ENCODE peak calls at places on chromosomes 11 and 22, in six cellular contexts. E is H1, B is K562, T is HCT116, C is GM12878, U is HepG2. F is an unnamed sample.

GRCh38 chr22:23457586-23457985 is 122.5 kb downstream of the IGLL1 start:
- DNase-seq in C (no peak), U (no peak), T (no peak), B (peak), E (no peak), F (no peak)

GRCh38 chr11:65695459-65696241 is 16.4 kb upstream of the KAT5 start:
- DNase-seq in B (no peak), T (peak), C (no peak), U (peak), E (no peak), F (peak)

GRCh38 chr22:32144875-32145274 is 14.2 kb downstream of the C22orf42 start:
- DNase-seq in B (no peak), E (no peak), U (no peak), C (no peak), T (no peak), F (no peak)

GRCh38 chr11:14136561-14136960 is 174.0 kb downstream of the SPON1 start:
- DNase-seq in T (no peak), B (no peak), U (no peak), C (no peak), E (no peak), F (no peak)

GRCh38 chr11:114263510-114264170 is 32.6 kb upstream of the NNMT start:
- DNase-seq in B (no peak), T (no peak), E (no peak), U (no peak), C (no peak), F (no peak)

GRCh38 chr11:72683782-72684200 is 9.6 kb upstream of the PDE2A start:
- DNase-seq in E (peak), T (no peak), U (peak), B (peak), C (no peak), F (peak)

GRCh38 chr11:36253238-36253637 is 36.0 kb downstream of the COMMD9 start:
- DNase-seq in T (no peak), U (no peak), E (no peak), B (no peak), C (no peak), F (no peak)

GRCh38 chr22:35363571-35364086 is 17.3 kb upstream of the HMOX1 start:
- DNase-seq in E (no peak), C (no peak), U (no peak), B (no peak), T (no peak), F (no peak)

GRCh38 chr22:11627798-11628650 is 3900.0 kb upstream of the OR11H1 start:
- DNase-seq in B (no peak), E (no peak), T (no peak), C (no peak), U (no peak), F (no peak)

GRCh38 chr11:86676533-86677154 is 4.2 kb upstream of the ME3 start:
- DNase-seq in C (no peak), U (peak), B (peak), E (peak), T (peak), F (no peak)

GRCh38 chr22:42937164-42937854 is 77.6 kb downstream of the PACSIN2 start:
- DNase-seq in T (peak), C (no peak), E (no peak), U (no peak), B (peak), F (no peak)

DNA sequence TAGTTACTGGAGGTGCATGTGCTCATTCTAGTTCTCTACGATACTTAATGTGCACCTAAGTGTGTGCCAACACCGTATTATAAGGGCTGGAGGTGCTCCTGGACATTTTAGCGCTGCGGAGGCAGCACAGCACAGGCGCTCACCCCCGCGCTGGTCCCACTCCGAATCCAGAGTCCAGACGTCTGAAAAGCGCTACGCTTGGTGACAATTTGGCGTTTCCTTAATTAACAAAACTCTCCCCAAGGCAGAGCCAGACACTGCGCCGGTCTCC is 1.3 kb downstream of the WT1 start:
- DNase-seq in T (no peak), E (no peak), B (no peak), C (no peak), U (no peak), F (no peak)
- TF ChIP-seq EZH2 in T (no peak), E (no peak), B (no peak), C (no peak), U (no peak), F (no peak)

GRCh38 chr11:788009-788640 is 1.8 kb downstream of the CEND1 start:
- DNase-seq in U (no peak), T (no peak), E (no peak), C (no peak), B (no peak), F (no peak)

GRCh38 chr11:790721-791564 is 1.1 kb upstream of the CEND1 start:
- DNase-seq in E (peak), B (no peak), T (no peak), C (no peak), U (no peak), F (no peak)

GRCh38 chr11:791658-792534 is 2.0 kb upstream of the CEND1 start:
- DNase-seq in U (no peak), T (no peak), C (no peak), E (no peak), B (no peak), F (no peak)

GRCh38 chr11:788953-789940 is 643 bp downstream of the CEND1 start:
- DNase-seq in T (no peak), C (no peak), E (no peak), U (no peak), B (no peak), F (no peak)

DNA sequence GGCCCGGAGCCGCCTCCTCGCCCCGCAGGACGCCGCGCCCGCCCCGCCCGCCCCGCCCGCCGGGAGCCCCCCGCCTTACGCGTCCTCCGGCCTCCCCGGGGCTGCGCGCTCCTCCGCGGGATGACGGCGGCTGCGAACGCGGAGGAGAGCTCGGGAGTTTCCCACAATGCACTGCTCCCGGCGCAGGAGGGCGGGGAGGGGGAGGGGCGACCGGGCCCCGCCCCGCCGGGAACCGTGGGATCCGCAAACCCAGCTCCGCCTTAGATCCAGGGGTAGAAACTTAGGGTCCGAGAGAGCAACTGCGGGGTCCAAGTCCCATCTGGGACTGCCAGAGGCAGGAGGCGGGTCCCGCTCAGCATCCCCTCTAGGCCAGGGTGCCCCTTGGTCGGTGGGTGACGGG is at the start of gene CEND1:
- DNase-seq in C (no peak), U (no peak), E (peak), T (no peak), B (peak), F (no peak)
- TF ChIP-seq POLR2AphosphoS5 in C (no peak), U (no peak), E (no peak), T (no peak), B (no peak), F (peak)

GRCh38 chr11:35007277-35007676 is 90.9 kb downstream of the PDHX start:
- DNase-seq in C (peak), E (no peak), T (no peak), B (no peak), U (no peak), F (no peak)
- TF ChIP-seq POLR2A in C (no peak), E (no peak), T (no peak), B (no peak), U (no peak), F (no peak)

GRCh38 chr22:50718352-50718709 is 19.7 kb upstream of the ACR start:
- DNase-seq in T (no peak), E (no peak), C (no peak), B (no peak), U (no peak), F (no peak)

GRCh38 chr22:50720301-50720845 is 17.6 kb upstream of the ACR start:
- DNase-seq in B (no peak), T (no peak), C (no peak), U (no peak), E (no peak), F (no peak)

GRCh38 chr22:50717709-50718351 is 20.2 kb upstream of the ACR start:
- DNase-seq in B (no peak), E (no peak), T (no peak), C (no peak), U (no peak), F (no peak)

GRCh38 chr22:50720861-50721844 is 16.9 kb upstream of the ACR start:
- DNase-seq in E (no peak), B (no peak), T (no peak), U (no peak), C (no peak), F (no peak)

DNA sequence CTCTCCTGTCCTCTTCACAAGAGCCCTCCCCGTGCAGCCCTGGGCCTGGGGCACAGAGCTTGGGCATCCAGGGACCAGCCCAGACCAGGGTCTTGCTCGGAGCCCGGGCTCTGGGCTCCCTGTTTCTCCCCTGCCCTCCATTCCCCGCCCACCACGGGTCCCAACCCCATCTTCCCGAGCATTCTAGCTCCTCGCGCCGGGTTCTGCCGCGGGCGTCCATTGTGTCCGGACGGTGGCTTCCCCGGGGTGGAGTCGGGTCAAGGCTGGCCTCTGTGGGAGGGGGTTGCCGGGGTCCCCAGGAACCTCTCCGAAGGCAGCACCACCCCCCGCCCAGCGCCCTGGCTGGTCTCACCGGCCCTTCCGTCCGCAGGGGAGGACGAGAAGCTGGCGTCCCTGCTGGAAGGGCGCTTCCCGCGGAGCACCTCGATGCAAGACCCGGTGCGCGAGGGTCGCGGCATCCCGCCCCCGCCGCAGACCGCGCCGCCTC is 18.1 kb upstream of the ACR start:
- DNase-seq in T (no peak), C (no peak), U (no peak), B (no peak), E (peak), F (no peak)
- TF ChIP-seq EZH2 in T (no peak), C (no peak), U (no peak), B (no peak), E (peak), F (no peak)

GRCh38 chr11:93528252-93528651 is 14.9 kb downstream of the SMCO4 start:
- DNase-seq in B (no peak), C (no peak), T (no peak), U (no peak), E (no peak), F (no peak)
- TF ChIP-seq POLR2AphosphoS5 in B (no peak), C (no peak), T (no peak), U (no peak), E (no peak), F (no peak)

GRCh38 chr22:26671317-26672059 is 14.1 kb downstream of the MIAT start:
- DNase-seq in T (no peak), C (peak), E (no peak), U (no peak), B (no peak), F (no peak)

GRCh38 chr22:26673485-26673884 is 16.1 kb downstream of the MIAT start:
- DNase-seq in T (no peak), B (no peak), C (no peak), E (no peak), U (no peak), F (no peak)

GRCh38 chr22:26674211-26675190 is 17.1 kb downstream of the MIAT start:
- DNase-seq in C (peak), E (no peak), T (no peak), B (no peak), U (no peak), F (no peak)

GRCh38 chr22:26672060-26672471 is 14.7 kb downstream of the MIAT start:
- DNase-seq in U (no peak), B (no peak), C (no peak), E (no peak), T (no peak), F (no peak)

DNA sequence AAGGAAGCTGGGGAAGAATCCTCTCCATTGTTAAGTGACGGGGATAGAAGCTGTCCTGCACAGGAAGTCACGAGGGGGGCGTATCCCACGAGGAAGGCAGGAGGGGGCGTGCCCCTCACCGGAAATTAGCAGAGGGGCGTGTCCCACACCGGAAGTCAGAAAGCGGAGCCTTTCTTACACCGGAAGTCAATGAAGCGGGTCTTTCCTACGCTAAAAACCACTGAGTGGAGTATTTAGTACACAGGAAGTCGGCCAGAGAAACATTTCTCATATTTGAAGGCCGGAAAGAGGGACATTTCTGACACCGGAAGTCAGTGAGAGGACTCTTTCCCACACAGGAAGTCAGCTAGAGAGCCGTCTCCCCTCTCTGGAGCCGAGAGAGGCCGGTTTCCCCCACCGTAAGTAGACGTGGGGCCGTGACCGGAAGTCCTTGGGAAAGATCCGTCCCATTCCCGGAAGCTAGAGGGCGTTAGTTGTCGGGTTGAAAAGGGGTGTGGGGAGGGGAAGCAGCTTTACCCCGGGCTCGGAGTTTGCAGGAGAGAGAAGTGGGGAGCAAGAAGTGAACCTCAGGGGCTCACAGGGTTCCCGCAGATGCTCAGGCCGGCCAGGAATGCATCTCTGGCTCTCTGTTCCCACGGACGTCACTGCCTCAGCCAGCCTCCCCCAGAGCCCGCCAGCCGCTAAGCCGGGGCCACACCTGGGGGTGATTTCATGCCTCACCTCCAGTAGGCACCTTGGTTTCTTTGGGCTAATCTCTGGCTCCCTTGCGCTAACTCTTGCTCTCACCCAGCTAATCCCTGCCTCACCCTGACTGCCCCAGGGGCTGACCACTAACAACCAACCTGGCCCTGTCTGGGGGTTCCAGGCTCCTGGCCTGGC is 15.4 kb downstream of the MIAT start:
- DNase-seq in C (peak), B (peak), U (peak), T (peak), E (peak), F (peak)
- TF ChIP-seq POLR2A in C (peak), B (peak), U (no peak), T (peak), E (peak), F (peak)

F was measured in endothelial cell of umbilical vein.